ENCODE peak calls at places on chromosomes 12 and 14, in five cellular contexts. R is K562, E is HCT116, A is H1, X is SK-N-SH. I is an unnamed sample.

GRCh38 chr12:58580095-58580494 is 340.2 kb downstream of the LRIG3 start:
- DNase-seq in R (no peak), E (no peak), A (no peak), X (no peak), I (no peak)

GRCh38 chr12:87960557-87960956 is 68.6 kb downstream of the C12orf50 start:
- DNase-seq in R (no peak), E (no peak), A (no peak), X (peak; percentile 53), I (no peak)

GRCh38 chr14:99706121-99706900 is 22.2 kb downstream of the CYP46A1 start:
- DNase-seq in R (no peak), E (no peak), A (no peak), X (no peak), I (no peak)

GRCh38 chr12:108905725-108906124 is 25.8 kb downstream of the DAO start:
- DNase-seq in R (no peak), E (no peak), A (no peak), X (no peak), I (no peak)

GRCh38 chr14:64569108-64570045 is 19.6 kb downstream of the PPP1R36 start:
- DNase-seq in R (no peak), E (peak; percentile 62), A (no peak), X (no peak), I (no peak)

GRCh38 chr14:34365309-34365915 is 96.6 kb downstream of the SPTSSA start:
- DNase-seq in R (no peak), E (no peak), A (no peak), X (no peak), I (peak; percentile 28)

GRCh38 chr12:72028966-72029365 is 90.3 kb downstream of the TPH2 start:
- DNase-seq in R (no peak), E (no peak), A (no peak), X (no peak), I (no peak)

GRCh38 chr12:43969882-43970281 is 134.0 kb downstream of the TMEM117 start:
- DNase-seq in R (no peak), E (peak; percentile 24), A (no peak), X (no peak), I (no peak)

GRCh38 chr12:59182191-59182590 is 261.9 kb upstream of the LRIG3 start:
- DNase-seq in R (no peak), E (no peak), A (no peak), X (no peak), I (no peak)

GRCh38 chr12:94872007-94872653 is 131.4 kb downstream of the NDUFA12 start:
- DNase-seq in R (no peak), E (no peak), A (no peak), X (no peak), I (peak; percentile 79)

GRCh38 chr14:37594916-37595808 is at the start of the genes FOXA1 and TTC6:
- DNase-seq in R (peak; percentile 65), E (peak; percentile 31), A (no peak), X (peak; percentile 40), I (peak; percentile 95)

GRCh38 chr12:53613821-53614220 is 12.4 kb downstream of the ATF7 start:
- DNase-seq in R (no peak), E (no peak), A (no peak), X (no peak), I (no peak)

GRCh38 chr14:76904740-76905569 is 78.7 kb downstream of the LRRC74A start:
- DNase-seq in R (no peak), E (peak; percentile 87), A (no peak), X (peak; percentile 78), I (peak; percentile 40)

GRCh38 chr12:2297004-2297403 is 244.2 kb downstream of the CACNA1C start:
- DNase-seq in R (no peak), E (no peak), A (no peak), X (no peak), I (no peak)

GRCh38 chr14:104342435-104343293 is 204.3 kb downstream of the KIF26A start:
- DNase-seq in R (no peak), E (no peak), A (no peak), X (no peak), I (no peak)

GRCh38 chr12:100826323-100826722 is 31.7 kb downstream of the ANO4 start:
- DNase-seq in R (peak; percentile 31), E (peak; percentile 13), A (no peak), X (no peak), I (peak; percentile 78)

GRCh38 chr14:104680806-104681688 is 8.4 kb upstream of the INF2 start:
- DNase-seq in R (no peak), E (no peak), A (no peak), X (no peak), I (peak; percentile 62)

GRCh38 chr12:44286336-44286735 is 450.5 kb downstream of the TMEM117 start:
- DNase-seq in R (no peak), E (no peak), A (no peak), X (no peak), I (no peak)

GRCh38 chr14:54046250-54046649 is 89.6 kb upstream of the BMP4 start:
- DNase-seq in R (no peak), E (no peak), A (no peak), X (no peak), I (no peak)

GRCh38 chr14:69263364-69263763 is 3.4 kb downstream of the GALNT16 start:
- DNase-seq in R (no peak), E (no peak), A (no peak), X (peak; percentile 53), I (no peak)

GRCh38 chr12:57693317-57693658 is 644 bp upstream of the OS9 start:
- DNase-seq in R (no peak), E (no peak), A (no peak), X (no peak), I (no peak)

GRCh38 chr12:77218278-77218677 is 152.9 kb upstream of the E2F7 start:
- DNase-seq in R (no peak), E (no peak), A (no peak), X (no peak), I (no peak)
- TF ChIP-seq JUND in R (no peak), E (no peak), A (no peak), X (no peak), I (no peak)

GRCh38 chr12:121953695-121954094 is 35.3 kb downstream of the CFAP251 start:
- DNase-seq in R (no peak), E (no peak), A (no peak), X (no peak), I (peak; percentile 32)
- TF ChIP-seq JUND in R (no peak), E (no peak), A (no peak), X (no peak), I (no peak)

DNA sequence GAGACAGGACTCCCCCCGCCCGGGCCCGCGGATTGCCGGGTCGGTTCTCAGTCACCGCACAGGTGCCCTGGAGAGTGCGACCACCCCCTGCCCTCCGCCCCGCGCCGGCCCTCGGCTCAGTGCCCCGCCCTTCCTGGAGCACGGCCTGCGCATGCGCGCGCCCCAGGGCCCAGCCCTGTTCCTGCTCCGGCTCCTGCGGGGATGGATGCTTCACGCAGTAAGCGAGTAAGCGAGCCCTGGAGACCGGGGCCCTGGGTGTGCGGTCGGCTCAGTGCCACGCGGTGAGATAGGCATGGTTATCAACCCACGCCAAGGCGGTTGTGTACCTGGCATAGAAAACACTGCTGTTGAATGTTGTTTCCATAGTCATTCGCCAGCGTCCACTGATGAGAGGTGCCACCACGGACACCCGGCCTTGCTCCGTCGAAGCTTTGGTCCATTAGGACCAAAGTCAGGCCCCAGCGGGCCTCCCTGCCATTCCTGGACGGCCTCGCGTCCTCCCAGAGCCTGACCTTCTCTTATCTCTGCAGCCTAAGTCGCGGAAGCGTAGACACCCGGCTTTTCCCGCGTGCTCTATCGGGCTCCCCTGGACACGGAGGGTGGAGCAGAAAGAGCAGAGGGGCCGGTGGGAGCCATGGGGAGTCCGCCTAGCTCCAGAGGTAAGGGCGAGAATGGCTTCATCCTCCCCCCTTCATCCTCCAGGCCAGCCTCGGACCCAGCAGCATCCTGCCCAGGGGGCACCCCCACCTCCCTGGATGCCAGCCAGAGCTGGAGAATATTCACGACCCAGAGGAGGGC is 90.6 kb downstream of the PAPOLA start:
- DNase-seq in R (peak; percentile 92), E (no peak), A (peak; percentile 21), X (peak; percentile 96), I (peak; percentile 38)
- TF ChIP-seq JUND in R (no peak), E (no peak), A (no peak), X (no peak), I (no peak)

GRCh38 chr14:30874999-30875787 is 834 bp downstream of the COCH start:
- DNase-seq in R (peak; percentile 34), E (no peak), A (no peak), X (no peak), I (no peak)
- TF ChIP-seq JUND in R (no peak), E (no peak), A (no peak), X (no peak), I (no peak)

GRCh38 chr12:123813349-123813748 is 51.2 kb downstream of the DNAH10 start:
- DNase-seq in R (no peak), E (no peak), A (no peak), X (no peak), I (no peak)

GRCh38 chr12:123816896-123817537 is 54.9 kb downstream of the DNAH10 start:
- DNase-seq in R (no peak), E (no peak), A (no peak), X (no peak), I (no peak)

DNA sequence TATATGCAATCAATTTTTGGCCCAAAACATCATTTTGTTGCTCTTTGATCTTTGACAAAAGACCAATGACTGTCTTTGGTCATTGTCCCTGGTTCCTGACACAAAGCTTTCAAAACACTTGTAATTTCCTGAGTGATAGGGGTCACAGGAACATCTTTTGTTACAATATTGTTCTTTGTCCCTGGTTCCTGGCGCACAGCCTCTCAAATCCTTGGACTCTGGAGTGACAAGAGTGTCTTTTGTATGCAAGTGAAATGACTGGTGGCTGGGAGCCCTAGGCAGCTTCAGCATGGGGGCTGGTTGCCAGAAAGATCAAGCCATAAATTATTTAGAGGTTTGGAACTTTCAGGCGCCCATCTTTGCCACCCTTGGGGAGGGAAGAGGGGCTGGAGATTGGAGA is 53.9 kb downstream of the DNAH10 start:
- DNase-seq in R (no peak), E (no peak), A (no peak), X (no peak), I (no peak)
- TF ChIP-seq JUND in R (no peak), E (no peak), A (no peak), X (no peak), I (no peak)

DNA sequence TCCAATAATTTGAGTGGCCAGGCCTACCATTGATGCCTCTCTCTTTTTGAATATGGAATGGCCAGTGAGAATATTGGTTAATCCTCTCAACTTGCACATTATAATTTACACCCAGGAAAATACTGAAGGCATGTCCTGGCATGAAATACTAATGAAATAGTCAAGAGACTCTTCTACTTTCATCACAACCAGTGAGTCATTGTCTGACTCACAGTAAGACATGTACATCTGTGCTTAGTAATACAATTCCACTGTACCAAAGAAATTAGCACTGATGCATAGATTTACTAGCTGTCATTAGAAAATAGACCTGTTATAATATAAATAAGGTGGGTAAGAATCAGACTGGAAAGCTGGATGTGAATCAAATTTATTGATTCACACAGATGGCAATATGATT is 31.6 kb downstream of the KCNC2 start:
- DNase-seq in R (no peak), E (peak; percentile 86), A (no peak), X (no peak), I (no peak)
- TF ChIP-seq JUND in R (no peak), E (peak; percentile 98), A (no peak), X (peak; percentile 96), I (no peak)

DNA sequence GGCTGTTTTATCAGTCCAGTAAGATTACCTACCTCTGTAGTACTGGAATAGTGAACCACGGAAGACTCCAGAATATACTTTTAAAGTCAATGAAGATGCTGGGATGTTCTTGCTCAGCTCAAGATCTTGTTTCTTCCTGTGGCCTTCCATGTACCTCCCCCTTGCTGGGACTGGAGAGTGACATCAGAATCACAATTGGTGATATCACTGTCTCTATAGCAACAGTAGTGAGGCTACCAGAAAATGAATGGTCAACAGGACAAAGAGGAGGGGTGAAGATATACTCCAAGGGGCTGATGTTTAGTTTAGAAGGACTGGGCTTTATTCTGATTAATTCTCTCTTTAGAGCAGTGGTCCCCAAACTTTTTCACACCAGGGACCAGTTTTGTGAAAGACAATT is 3.8 kb downstream of the AKAP3 start:
- DNase-seq in R (no peak), E (no peak), A (no peak), X (no peak), I (no peak)
- TF ChIP-seq JUND in R (no peak), E (no peak), A (no peak), X (no peak), I (no peak)

GRCh38 chr14:22084393-22085281 is 411.0 kb upstream of the OR4E1 start:
- DNase-seq in R (peak; percentile 9), E (peak; percentile 49), A (no peak), X (peak; percentile 27), I (peak; percentile 5)
- TF ChIP-seq JUND in R (no peak), E (no peak), A (no peak), X (no peak), I (no peak)

I was measured in T47D.